ENCODE peak calls at places on chromosomes 16 and 17, in six cellular contexts. T, B, H, U, X and N are unnamed samples.

GRCh38 chr17:8125196-8125946 is 1.5 kb upstream of the HES7 start:
- DNase-seq in H (peak), B (peak), T (peak), U (no peak), X (peak), N (peak)

GRCh38 chr16:84239186-84239790 is 524 bp downstream of the KCNG4 start:
- DNase-seq in H (no peak), B (no peak), U (no peak), T (no peak), X (no peak), N (no peak)

GRCh38 chr17:78427140-78427539 is 48.7 kb downstream of the PGS1 start:
- DNase-seq in B (no peak), T (no peak), X (no peak), H (no peak), U (no peak), N (no peak)

GRCh38 chr16:22053921-22054341 is 38.4 kb upstream of the VWA3A start:
- DNase-seq in H (no peak), X (no peak), T (no peak), B (peak), U (no peak), N (no peak)

GRCh38 chr17:78661092-78661770 is 84.0 kb upstream of the DNAH17 start:
- DNase-seq in T (peak), U (no peak), H (peak), B (no peak), X (no peak), N (peak)

GRCh38 chr16:80718480-80719220 is 85.7 kb downstream of the CDYL2 start:
- DNase-seq in H (peak), X (no peak), B (no peak), T (no peak), U (no peak), N (peak)

GRCh38 chr17:30570191-30570590 is 93.0 kb downstream of the GOSR1 start:
- DNase-seq in U (no peak), H (no peak), T (no peak), X (no peak), B (no peak), N (no peak)

GRCh38 chr17:35849469-35850348 is 19.0 kb downstream of the HEATR9 start:
- DNase-seq in H (peak), U (no peak), B (peak), X (peak), T (no peak), N (peak)

GRCh38 chr17:4807534-4808377 is 804 bp downstream of the PLD2 start:
- DNase-seq in X (peak), B (no peak), U (no peak), H (no peak), T (no peak), N (no peak)

GRCh38 chr16:5504028-5504758 is 406.6 kb upstream of the EEF2KMT start:
- DNase-seq in B (no peak), U (no peak), X (no peak), T (peak), H (no peak), N (no peak)

GRCh38 chr16:17266606-17267313 is 204.0 kb downstream of the XYLT1 start:
- DNase-seq in U (no peak), T (no peak), X (no peak), H (no peak), B (no peak), N (no peak)

GRCh38 chr17:65855245-65855644 is 293.8 kb upstream of the AXIN2 start:
- DNase-seq in T (no peak), H (peak), B (no peak), U (no peak), X (no peak), N (peak)

GRCh38 chr16:86611517-86611840 is 33.1 kb downstream of the FOXL1 start:
- DNase-seq in X (no peak), U (no peak), H (no peak), B (no peak), T (no peak), N (no peak)

GRCh38 chr16:11057696-11058345 is 113.5 kb downstream of the CLEC16A start:
- DNase-seq in T (peak), B (no peak), H (no peak), U (no peak), X (no peak), N (no peak)

GRCh38 chr17:45172541-45173286 is 11.0 kb downstream of the HEXIM2 start:
- DNase-seq in B (peak), H (peak), U (no peak), X (peak), T (peak), N (peak)

GRCh38 chr16:11896776-11897175 is 19.0 kb downstream of the GSPT1 start:
- DNase-seq in T (no peak), H (no peak), X (no peak), B (no peak), U (no peak), N (peak)

GRCh38 chr17:32876414-32877163 is at the start of gene MYO1D:
- DNase-seq in U (no peak), T (peak), X (peak), H (peak), B (peak), N (peak)
- TF ChIP-seq CTCF in U (no peak), T (no peak), X (peak), H (no peak), B (peak), N (peak)

GRCh38 chr16:70390774-70391173 is 44.1 kb downstream of the DDX19A start:
- DNase-seq in U (no peak), H (peak), X (no peak), B (no peak), T (no peak), N (peak)

GRCh38 chr16:70388281-70388680 is 41.6 kb downstream of the DDX19A start:
- DNase-seq in B (no peak), H (no peak), X (no peak), T (no peak), U (no peak), N (no peak)

GRCh38 chr16:70392606-70393005 is 45.9 kb downstream of the DDX19A start:
- DNase-seq in T (no peak), H (no peak), B (no peak), U (no peak), X (no peak), N (no peak)

GRCh38 chr16:70391881-70392481 is 45.3 kb downstream of the DDX19A start:
- DNase-seq in X (peak), U (no peak), B (no peak), H (peak), T (peak), N (no peak)

DNA sequence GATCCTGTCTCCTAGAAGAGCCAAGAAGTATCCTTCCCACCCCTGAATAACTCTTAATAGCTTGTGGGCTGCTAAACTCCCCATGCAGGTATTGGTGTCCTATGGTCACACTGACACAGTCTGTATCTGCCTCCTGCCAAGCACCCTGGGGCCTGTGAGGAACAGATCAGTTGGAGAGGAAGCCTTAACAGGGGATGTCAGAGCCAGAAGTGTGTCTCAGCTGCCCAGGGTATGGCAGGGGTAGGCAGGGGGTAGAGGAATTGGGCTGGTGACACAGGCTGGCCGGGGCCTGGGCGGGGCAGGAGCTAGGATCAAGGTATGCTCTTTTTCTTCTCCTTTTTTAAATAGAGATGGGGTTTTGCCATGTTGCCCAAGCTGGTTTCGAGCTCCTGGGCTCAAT is 44.7 kb downstream of the DDX19A start:
- DNase-seq in B (no peak), T (no peak), X (no peak), U (no peak), H (no peak), N (no peak)
- TF ChIP-seq CTCF in B (no peak), T (no peak), X (no peak), U (no peak), H (no peak), N (no peak)

GRCh38 chr17:73697872-73698271 is 53.6 kb upstream of the SDK2 start:
- DNase-seq in H (no peak), U (no peak), B (no peak), X (no peak), T (no peak), N (no peak)
- TF ChIP-seq CTCF in H (no peak), U (no peak), B (no peak), X (no peak), T (no peak), N (no peak)

GRCh38 chr17:51362818-51363598 is 102.7 kb downstream of the UTP18 start:
- DNase-seq in T (no peak), U (no peak), H (peak), X (no peak), B (no peak), N (peak)

GRCh38 chr17:51372345-51373004 is 112.1 kb downstream of the UTP18 start:
- DNase-seq in U (peak), T (no peak), B (peak), H (peak), X (no peak), N (peak)

GRCh38 chr17:51365090-51365489 is 104.7 kb downstream of the UTP18 start:
- DNase-seq in X (no peak), B (no peak), T (no peak), H (no peak), U (no peak), N (no peak)

GRCh38 chr17:51371732-51372151 is 111.4 kb downstream of the UTP18 start:
- DNase-seq in X (peak), H (peak), B (peak), U (peak), T (no peak), N (peak)

GRCh38 chr17:51366866-51367265 is 106.5 kb downstream of the UTP18 start:
- DNase-seq in H (no peak), U (no peak), B (no peak), X (no peak), T (no peak), N (no peak)
- TF ChIP-seq CTCF in H (no peak), U (no peak), B (no peak), X (no peak), T (no peak), N (no peak)

GRCh38 chr17:50079334-50080095 is 15.6 kb upstream of the PDK2 start:
- DNase-seq in X (peak), H (no peak), B (peak), T (no peak), U (no peak), N (no peak)
- TF ChIP-seq CTCF in X (no peak), H (peak), B (peak), T (peak), U (peak), N (peak)